ENCODE peak calls at places on chromosomes 5 and 9, in five cellular contexts. R is DND-41; Y is NCI-H1105 treated with DMSO at 0.1 percent for 48 hours; N is activated T-cell treated with anti-CD3 and anti-CD28 coated beads, Interleukin-2, amount 50 U/mL, for 72 hours; I is right cardiac atrium. G is an unnamed sample.
A peak's percentile ranks its signal among the peaks of the same experiment; 100 is the strongest.

GRCh38 chr5:57292336-57292735 is 118.5 kb downstream of the GPBP1 start:
- DNase-seq in R (no peak), Y (no peak), N (no peak), I (no peak), G (no peak)

GRCh38 chr5:5220896-5221295 is 80.8 kb downstream of the ADAMTS16 start:
- DNase-seq in R (no peak), Y (no peak), N (no peak), I (no peak), G (no peak)

GRCh38 chr9:133163559-133164208 is at the start of gene GBGT1:
- DNase-seq in R (peak; percentile 44), Y (no peak), N (peak; percentile 21), I (peak; percentile 91), G (no peak)

GRCh38 chr5:394671-395155 is 48.3 kb upstream of the EXOC3 start:
- DNase-seq in R (no peak), Y (no peak), N (no peak), I (no peak), G (no peak)

GRCh38 chr5:168467755-168468280 is 18.5 kb upstream of the RARS1 start:
- DNase-seq in R (no peak), Y (peak; percentile 8), N (no peak), I (no peak), G (no peak)

GRCh38 chr5:79562351-79563246 is 48.7 kb upstream of the HOMER1 start:
- DNase-seq in R (no peak), Y (no peak), N (no peak), I (no peak), G (no peak)

GRCh38 chr9:105063665-105064247 is 135.8 kb upstream of the ABCA1 start:
- DNase-seq in R (peak; percentile 5), Y (no peak), N (peak; percentile 41), I (no peak), G (peak; percentile 79)

GRCh38 chr5:172903790-172904189 is 55.4 kb upstream of the RPL26L1 start:
- DNase-seq in R (no peak), Y (no peak), N (no peak), I (peak; percentile 80), G (peak; percentile 89)

GRCh38 chr5:27854243-27854852 is 816.0 kb upstream of the CDH9 start:
- DNase-seq in R (no peak), Y (no peak), N (no peak), I (no peak), G (no peak)

GRCh38 chr5:57774439-57774838 is 291.8 kb upstream of the ACTBL2 start:
- DNase-seq in R (no peak), Y (no peak), N (no peak), I (no peak), G (no peak)

GRCh38 chr9:22158983-22159382 is 149.9 kb upstream of the CDKN2B start:
- DNase-seq in R (no peak), Y (no peak), N (no peak), I (peak; percentile 80), G (peak; percentile 39)

GRCh38 chr5:14105717-14106435 is 37.3 kb upstream of the TRIO start:
- DNase-seq in R (no peak), Y (peak; percentile 64), N (no peak), I (no peak), G (peak; percentile 86)

GRCh38 chr9:16039988-16040761 is 487.3 kb downstream of the CCDC171 start:
- DNase-seq in R (no peak), Y (no peak), N (no peak), I (no peak), G (peak; percentile 81)

GRCh38 chr5:72611111-72611724 is 104.0 kb upstream of the ZNF366 start:
- DNase-seq in R (peak; percentile 36), Y (peak; percentile 69), N (peak; percentile 52), I (peak; percentile 90), G (no peak)

GRCh38 chr5:97078958-97079357 is 63.5 kb downstream of the LIX1 start:
- DNase-seq in R (no peak), Y (no peak), N (no peak), I (no peak), G (no peak)

GRCh38 chr9:115596743-115597080 is 478.8 kb upstream of the TNC start:
- DNase-seq in R (no peak), Y (no peak), N (no peak), I (no peak), G (no peak)

GRCh38 chr5:6752782-6753181 is 39.5 kb downstream of the TENT4A start:
- DNase-seq in R (no peak), Y (no peak), N (no peak), I (no peak), G (no peak)

GRCh38 chr9:128082173-128082572 is 14.1 kb downstream of the SLC25A25 start:
- DNase-seq in R (no peak), Y (no peak), N (no peak), I (no peak), G (no peak)

G was measured in kidney epithelial cell.